ENCODE peak calls at places on chromosomes 5 and 9, in nine cellular contexts. I is cardiac fibroblast, S is neural progenitor cell, F is astrocyte of the spinal cord, A is PC-9, E is adrenal gland, G is SK-N-SH, J is cardiac muscle cell, Q is brain microvascular endothelial cell. B is an unnamed sample.

GRCh38 chr5:82445729-82446349 is 167.7 kb upstream of the RPS23 start:
- DNase-seq in I (no peak), S (no peak), F (no peak), A (no peak), E (no peak), G (no peak), J (no peak), Q (no peak), B (no peak)

GRCh38 chr5:82635561-82636288 is 357.6 kb upstream of the RPS23 start:
- DNase-seq in I (peak), S (no peak), F (peak), A (peak), E (no peak), G (no peak), J (no peak), Q (peak), B (peak)

GRCh38 chr5:173869316-173869715 is 18.8 kb upstream of the CPEB4 start:
- DNase-seq in I (no peak), S (no peak), F (no peak), A (no peak), E (no peak), G (no peak), J (no peak), Q (no peak), B (no peak)

GRCh38 chr5:115343855-115344254 is 47.4 kb upstream of the CCDC112 start:
- DNase-seq in I (peak), S (no peak), F (peak), A (peak), E (no peak), G (no peak), J (no peak), Q (peak), B (peak)

GRCh38 chr5:150642567-150642927 is 2.1 kb downstream of the SYNPO start:
- DNase-seq in I (peak), S (peak), F (peak), A (peak), E (peak), G (no peak), J (peak), Q (peak), B (peak)

GRCh38 chr9:110033869-110034268 is 174.1 kb downstream of the C9orf152 start:
- DNase-seq in I (peak), S (peak), F (no peak), A (no peak), E (no peak), G (no peak), J (no peak), Q (no peak), B (no peak)

GRCh38 chr5:61293051-61293450 is 39.0 kb upstream of the ZSWIM6 start:
- DNase-seq in I (no peak), S (no peak), F (no peak), A (peak), E (no peak), G (no peak), J (no peak), Q (no peak), B (no peak)

GRCh38 chr9:69931340-69931739 is 110.7 kb downstream of the CFAP95 start:
- DNase-seq in I (peak), S (peak), F (no peak), A (no peak), E (no peak), G (no peak), J (no peak), Q (no peak), B (peak)

GRCh38 chr5:150410524-150411244 is 2.0 kb downstream of the CD74 start:
- DNase-seq in I (peak), S (peak), F (peak), A (peak), E (peak), G (peak), J (peak), Q (peak), B (peak)

GRCh38 chr9:91245432-91246313 is 116.0 kb downstream of the AUH start:
- DNase-seq in I (peak), S (no peak), F (peak), A (no peak), E (no peak), G (no peak), J (no peak), Q (peak), B (peak)

GRCh38 chr9:127741831-127742434 is 6.8 kb upstream of the TOR2A start:
- DNase-seq in I (no peak), S (peak), F (peak), A (no peak), E (peak), G (peak), J (peak), Q (no peak), B (no peak)
- H3K4me3 ChIP-seq in I (no peak), S (peak), F (peak), A (no peak), E (peak), G (no peak), J (peak), Q (peak), B (no peak)

GRCh38 chr9:38000735-38001134 is 68.3 kb downstream of the SHB start:
- DNase-seq in I (no peak), S (no peak), F (no peak), A (no peak), E (no peak), G (no peak), J (no peak), Q (no peak), B (no peak)
- TF ChIP-seq CTCF in I (no peak), S (no peak), F (no peak), A (no peak), E (no peak), G (no peak), J (no peak), Q (no peak), B (no peak)

GRCh38 chr5:139637438-139638089 is 10.6 kb upstream of the CXXC5 start:
- DNase-seq in I (peak), S (peak), F (peak), A (peak), E (peak), G (peak), J (peak), Q (no peak), B (peak)

GRCh38 chr5:139635191-139635590 is 13.0 kb upstream of the CXXC5 start:
- DNase-seq in I (no peak), S (no peak), F (no peak), A (no peak), E (no peak), G (no peak), J (no peak), Q (no peak), B (no peak)

GRCh38 chr5:139636975-139637408 is 11.2 kb upstream of the CXXC5 start:
- DNase-seq in I (peak), S (no peak), F (peak), A (no peak), E (no peak), G (no peak), J (no peak), Q (no peak), B (no peak)

GRCh38 chr5:139635606-139636206 is 12.4 kb upstream of the CXXC5 start:
- DNase-seq in I (peak), S (peak), F (peak), A (peak), E (peak), G (peak), J (peak), Q (peak), B (peak)

GRCh38 chr5:139636207-139636792 is 11.8 kb upstream of the CXXC5 start:
- DNase-seq in I (peak), S (no peak), F (peak), A (no peak), E (no peak), G (peak), J (no peak), Q (no peak), B (no peak)
- H3K4me3 ChIP-seq in I (no peak), S (no peak), F (no peak), A (peak), E (no peak), G (peak), J (no peak), Q (no peak), B (no peak)

DNA sequence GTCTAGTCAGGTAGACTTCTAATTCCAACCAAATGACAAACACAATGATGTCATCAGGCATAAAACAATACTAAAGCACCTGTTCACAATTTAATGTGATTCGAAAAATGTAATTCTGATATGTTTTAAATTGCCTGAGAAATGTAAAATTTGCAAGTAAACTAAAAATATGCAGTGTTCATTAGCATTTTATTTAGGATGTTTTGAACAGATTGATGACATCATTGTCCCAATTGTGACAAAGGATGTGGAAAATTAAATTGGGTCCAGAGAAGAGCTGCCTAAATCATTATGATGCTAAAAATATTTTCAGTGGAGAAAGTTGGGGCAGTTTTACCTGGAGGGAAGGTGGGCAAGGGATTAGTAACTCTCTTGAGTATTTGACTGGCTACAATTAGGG is 86.5 kb downstream of the CFAP90 start:
- DNase-seq in I (no peak), S (no peak), F (no peak), A (no peak), E (no peak), G (no peak), J (no peak), Q (no peak), B (no peak)
- TF ChIP-seq CTCF in I (no peak), S (no peak), F (no peak), A (no peak), E (no peak), G (no peak), J (no peak), Q (no peak), B (no peak)

DNA sequence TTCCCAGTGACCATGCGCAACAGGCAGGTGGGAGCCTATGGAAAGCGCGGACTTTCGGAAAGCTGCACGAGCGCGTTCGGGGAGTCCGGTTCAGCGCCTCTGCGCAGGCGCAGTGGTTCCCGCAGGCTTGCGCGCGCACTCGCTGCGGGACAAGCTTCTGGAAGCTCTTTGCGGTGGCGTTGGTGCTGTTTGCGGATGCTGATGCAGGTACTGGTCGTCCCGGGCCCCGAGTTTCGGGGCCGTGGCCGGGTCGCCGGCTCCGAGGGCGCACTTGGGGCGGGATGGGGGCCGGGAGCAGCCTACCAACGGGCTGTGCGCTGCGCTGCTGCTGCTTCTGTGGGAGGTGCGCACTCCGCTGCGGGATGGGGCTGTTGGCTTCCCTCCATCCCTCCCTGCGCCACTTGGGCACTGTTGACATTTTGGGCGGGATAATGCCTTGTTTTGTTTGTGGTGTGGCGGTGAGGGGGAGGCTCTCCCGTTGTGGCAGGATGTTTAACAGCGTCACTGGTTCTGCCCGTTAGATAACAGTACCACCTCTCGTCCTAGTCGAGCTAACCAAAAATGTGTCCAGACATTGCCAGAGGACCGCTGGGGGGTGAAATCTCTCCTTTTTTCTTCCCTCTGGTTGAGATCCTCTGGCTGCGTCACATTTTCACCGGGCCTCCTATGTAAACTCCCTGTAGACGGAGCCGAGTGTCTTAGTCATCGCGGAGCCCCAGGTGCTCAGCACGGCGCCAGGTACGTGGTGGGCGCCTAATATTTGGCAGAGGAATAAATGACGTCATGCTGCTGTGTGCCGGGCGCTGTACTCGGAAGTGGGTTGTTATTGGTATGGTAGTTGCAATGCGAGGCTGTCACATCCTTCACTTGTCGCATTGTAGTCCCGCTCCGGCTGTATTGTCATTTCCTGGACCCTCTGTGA is at the start of gene ZNF483:
- DNase-seq in I (peak), S (peak), F (peak), A (peak), E (peak), G (peak), J (peak), Q (peak), B (peak)
- H3K4me3 ChIP-seq in I (peak), S (peak), F (peak), A (peak), E (peak), G (peak), J (peak), Q (peak), B (peak)

DNA sequence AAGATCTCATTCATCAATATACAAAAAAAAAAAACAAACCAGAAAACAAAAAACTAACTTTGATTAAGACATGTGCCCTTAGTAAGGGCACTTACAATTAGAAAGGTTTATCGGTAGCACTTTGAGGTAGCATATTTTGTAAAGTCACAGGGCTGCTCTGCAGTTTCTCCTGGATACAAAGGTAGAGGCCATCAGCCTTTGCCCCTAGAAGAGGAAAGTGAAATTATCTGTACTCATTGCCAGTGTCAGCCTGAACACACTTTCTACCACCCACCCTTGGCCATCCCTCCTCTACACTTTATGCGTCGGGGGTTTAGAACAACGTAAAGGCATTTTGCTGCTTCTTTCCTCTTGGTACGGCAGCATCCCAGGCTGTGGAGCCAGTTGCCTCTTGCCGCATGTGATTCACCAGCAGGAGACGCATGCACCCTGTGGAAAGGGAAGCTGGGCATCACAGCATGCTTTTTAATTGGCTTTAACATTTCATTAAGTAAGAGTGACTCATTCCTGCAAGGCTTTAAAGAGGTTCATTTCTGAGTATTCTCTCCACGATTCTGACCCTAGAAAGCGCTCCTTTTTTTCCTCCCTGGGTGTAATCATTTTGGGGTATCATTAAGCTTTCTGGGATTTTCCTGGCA is 84.6 kb downstream of the CEMIP2 start:
- DNase-seq in I (peak), S (peak), F (peak), A (no peak), E (peak), G (peak), J (peak), Q (peak), B (peak)
- TF ChIP-seq CTCF in I (peak), S (peak), F (peak), A (no peak), E (no peak), G (peak), J (peak), Q (peak), B (peak)

DNA sequence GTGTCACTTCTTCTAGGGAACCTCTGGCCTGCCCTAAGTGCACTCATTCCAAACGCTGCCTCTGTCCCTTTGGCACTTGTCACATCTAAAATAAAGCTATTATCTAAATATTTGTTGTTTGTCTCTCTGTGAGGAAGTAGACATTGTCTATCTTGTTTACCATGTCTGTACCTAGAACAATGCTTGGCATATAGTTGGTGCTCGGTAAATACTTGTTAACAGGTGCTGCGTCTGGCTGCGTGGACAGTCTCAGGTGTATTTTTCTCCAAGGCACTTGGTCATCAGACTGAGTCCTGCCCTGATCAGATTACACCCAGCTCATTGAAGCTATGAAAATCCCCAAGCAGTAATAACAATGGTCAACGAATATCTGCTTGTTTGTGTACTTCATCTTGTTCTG is 174.9 kb upstream of the SMIM23 start:
- DNase-seq in I (no peak), S (no peak), F (no peak), A (no peak), E (no peak), G (no peak), J (no peak), Q (no peak), B (no peak)
- H3K4me3 ChIP-seq in I (no peak), S (no peak), F (no peak), A (no peak), E (no peak), G (no peak), J (no peak), Q (no peak), B (no peak)

GRCh38 chr5:122313001-122313402 is 965 bp downstream of the SNCAIP start:
- DNase-seq in I (peak), S (peak), F (peak), A (no peak), E (no peak), G (peak), J (no peak), Q (peak), B (peak)
- TF ChIP-seq CTCF in I (no peak), S (no peak), F (no peak), A (no peak), E (no peak), G (no peak), J (no peak), Q (no peak), B (no peak)

B was measured in fibroblast of villous mesenchyme.